ENCODE peak calls at places on chromosomes 5 and 9, in seven cellular contexts. P is heart left ventricle, G is upper lobe of right lung, C is IMR-90, O is HCT116, N is uterus, I is PC-3. F is an unnamed sample. For H3K4me1 and H3K36me3, the result is how much of the 10 kb centered on the place peaks cover.

GRCh38 chr5:149420509-149421371 is 41.6 kb upstream of the IL17B start:
- DNase-seq in O (no peak), C (peak), G (no peak), I (no peak), P (peak), N (peak), F (peak)

GRCh38 chr9:16221822-16222547 is 648.5 kb downstream of the BNC2 start:
- DNase-seq in N (no peak), C (no peak), G (no peak), P (no peak), O (no peak), I (no peak), F (no peak)

GRCh38 chr5:50744761-50745160 is 78.3 kb downstream of the PARP8 start:
- DNase-seq in G (no peak), I (no peak), N (no peak), C (peak), O (no peak), P (no peak), F (no peak)

GRCh38 chr5:6780802-6781391 is 67.7 kb downstream of the TENT4A start:
- DNase-seq in C (no peak), O (peak), P (no peak), N (no peak), G (no peak), I (peak), F (no peak)

GRCh38 chr5:78504726-78505431 is 143.7 kb downstream of the LHFPL2 start:
- DNase-seq in G (no peak), I (peak), P (peak), N (peak), O (peak), C (peak), F (peak)

GRCh38 chr5:125699860-125700259 is 723.3 kb upstream of the GRAMD2B start:
- DNase-seq in I (no peak), N (no peak), O (no peak), P (no peak), G (no peak), C (no peak), F (no peak)

GRCh38 chr5:164672931-164673694 is 1167.7 kb downstream of the MAT2B start:
- DNase-seq in G (no peak), P (no peak), I (peak), O (no peak), N (no peak), C (peak), F (no peak)

GRCh38 chr5:132813599-132814440 is 718 bp downstream of the SOWAHA start:
- DNase-seq in G (no peak), I (no peak), P (peak), O (no peak), C (no peak), N (no peak), F (peak)

GRCh38 chr5:72237415-72237814 is 82.6 kb downstream of the MRPS27 start:
- DNase-seq in O (no peak), C (no peak), P (no peak), G (no peak), N (no peak), I (no peak), F (no peak)

GRCh38 chr5:33409435-33410146 is 31.2 kb upstream of the TARS1 start:
- DNase-seq in N (peak), O (no peak), P (no peak), I (no peak), G (no peak), C (peak), F (peak)

GRCh38 chr5:57692582-57693487 is 210.2 kb upstream of the ACTBL2 start:
- DNase-seq in G (peak), N (peak), O (peak), P (peak), I (peak), C (peak), F (peak)

GRCh38 chr5:31415009-31415923 is 116.6 kb downstream of the DROSHA start:
- DNase-seq in P (no peak), I (no peak), N (no peak), C (no peak), G (no peak), O (no peak), F (no peak)

GRCh38 chr5:43769576-43770352 is 166.8 kb downstream of the NNT start:
- DNase-seq in G (no peak), P (no peak), N (peak), C (peak), I (no peak), O (no peak), F (peak)

GRCh38 chr5:136656811-136657210 is 291.5 kb upstream of the TRPC7 start:
- DNase-seq in C (peak), G (no peak), P (no peak), I (peak), N (no peak), O (no peak), F (no peak)

GRCh38 chr5:148248894-148249293 is 10.6 kb downstream of the MARCOL start:
- DNase-seq in P (no peak), O (no peak), I (peak), C (no peak), N (no peak), G (no peak), F (no peak)

GRCh38 chr9:76023715-76024195 is 133.3 kb downstream of the PCSK5 start:
- DNase-seq in I (no peak), G (no peak), P (no peak), O (peak), N (no peak), C (no peak), F (no peak)

GRCh38 chr5:8730194-8730593 is 815.7 kb downstream of the SEMA5A start:
- DNase-seq in N (no peak), C (peak), I (peak), P (no peak), O (no peak), G (no peak), F (no peak)

GRCh38 chr5:7673658-7674057 is 177.3 kb downstream of the CFAP90 start:
- DNase-seq in P (no peak), O (no peak), C (no peak), G (no peak), I (no peak), N (no peak), F (no peak)

GRCh38 chr9:94086468-94086867 is 2.2 kb downstream of the PTPDC1 start:
- DNase-seq in C (peak), N (no peak), I (peak), P (no peak), O (peak), G (no peak), F (no peak)

GRCh38 chr9:21836437-21837161 is 34.2 kb downstream of the MTAP start:
- DNase-seq in P (no peak), G (no peak), I (peak), O (peak), N (no peak), C (peak), F (no peak)

GRCh38 chr5:131496400-131496713 is 138.7 kb downstream of the RAPGEF6 start:
- DNase-seq in N (no peak), P (no peak), I (no peak), O (no peak), C (no peak), G (peak), F (no peak)

GRCh38 chr9:114285166-114285867 is 37.6 kb upstream of the ORM1 start:
- DNase-seq in P (peak), C (peak), N (peak), I (peak), G (peak), O (no peak), F (peak)

GRCh38 chr5:62082370-62082778 is 223.6 kb upstream of the KIF2A start:
- DNase-seq in G (no peak), P (no peak), N (no peak), O (peak), I (peak), C (peak), F (no peak)

GRCh38 chr5:157952374-157952685 is 93.4 kb upstream of the CLINT1 start:
- DNase-seq in N (no peak), C (no peak), G (no peak), O (no peak), P (no peak), I (no peak), F (no peak)

GRCh38 chr9:114225534-114226288 is 70.4 kb downstream of the COL27A1 start:
- DNase-seq in N (no peak), O (no peak), G (no peak), C (peak), I (peak), P (no peak), F (no peak)

GRCh38 chr5:149188383-149188782 is 47.1 kb downstream of the ABLIM3 start:
- DNase-seq in O (no peak), G (no peak), I (no peak), C (no peak), N (no peak), P (no peak), F (no peak)

GRCh38 chr5:1180096-1180495 is 21.3 kb upstream of the SLC6A19 start:
- DNase-seq in C (no peak), P (no peak), I (no peak), G (no peak), N (no peak), O (no peak), F (no peak)

GRCh38 chr9:27717991-27718390 is 144.7 kb upstream of the C9orf72 start:
- DNase-seq in O (no peak), P (no peak), G (no peak), C (no peak), I (no peak), N (no peak), F (no peak)

GRCh38 chr5:83430130-83431010 is 41.2 kb upstream of the VCAN start:
- DNase-seq in P (peak), G (no peak), O (peak), C (peak), N (peak), I (peak), F (peak)

GRCh38 chr9:75238311-75238976 is 150.1 kb downstream of the OSTF1 start:
- DNase-seq in O (peak), N (no peak), C (peak), P (no peak), I (peak), G (no peak), F (no peak)

GRCh38 chr5:95446009-95446408 is 54.8 kb downstream of the FAM81B start:
- DNase-seq in N (no peak), C (peak), G (no peak), P (no peak), I (peak), O (peak), F (no peak)

GRCh38 chr9:8845376-8845775 is 1045.8 kb upstream of the DMAC1 start:
- DNase-seq in O (no peak), C (no peak), N (no peak), I (no peak), G (no peak), P (peak), F (no peak)

GRCh38 chr5:92552206-92553160 is 1028.5 kb downstream of the NR2F1-AS1 start:
- DNase-seq in O (peak), N (no peak), P (no peak), G (no peak), C (peak), I (peak), F (no peak)

GRCh38 chr5:37889612-37890317 is 49.9 kb upstream of the GDNF start:
- DNase-seq in I (peak), O (peak), P (no peak), G (no peak), N (no peak), C (peak), F (no peak)

GRCh38 chr5:172350212-172351181 is 66.9 kb upstream of the UBTD2 start:
- DNase-seq in I (no peak), O (no peak), N (no peak), C (no peak), P (no peak), G (no peak), F (no peak)

GRCh38 chr5:104472811-104473210 is 910.2 kb upstream of the NUDT12 start:
- DNase-seq in I (no peak), O (no peak), P (no peak), G (no peak), N (no peak), C (no peak), F (no peak)

GRCh38 chr5:100644206-100644605 is 109.0 kb downstream of the FAM174A start:
- DNase-seq in P (no peak), O (no peak), I (peak), N (no peak), C (no peak), G (no peak), F (no peak)

GRCh38 chr5:111603446-111603827 is 91.1 kb upstream of the STARD4 start:
- DNase-seq in P (no peak), O (no peak), N (no peak), C (peak), I (no peak), G (no peak), F (no peak)

GRCh38 chr5:28862860-28863196 is 1824.4 kb upstream of the CDH9 start:
- DNase-seq in P (no peak), O (no peak), N (no peak), G (no peak), I (peak), C (no peak), F (no peak)

DNA sequence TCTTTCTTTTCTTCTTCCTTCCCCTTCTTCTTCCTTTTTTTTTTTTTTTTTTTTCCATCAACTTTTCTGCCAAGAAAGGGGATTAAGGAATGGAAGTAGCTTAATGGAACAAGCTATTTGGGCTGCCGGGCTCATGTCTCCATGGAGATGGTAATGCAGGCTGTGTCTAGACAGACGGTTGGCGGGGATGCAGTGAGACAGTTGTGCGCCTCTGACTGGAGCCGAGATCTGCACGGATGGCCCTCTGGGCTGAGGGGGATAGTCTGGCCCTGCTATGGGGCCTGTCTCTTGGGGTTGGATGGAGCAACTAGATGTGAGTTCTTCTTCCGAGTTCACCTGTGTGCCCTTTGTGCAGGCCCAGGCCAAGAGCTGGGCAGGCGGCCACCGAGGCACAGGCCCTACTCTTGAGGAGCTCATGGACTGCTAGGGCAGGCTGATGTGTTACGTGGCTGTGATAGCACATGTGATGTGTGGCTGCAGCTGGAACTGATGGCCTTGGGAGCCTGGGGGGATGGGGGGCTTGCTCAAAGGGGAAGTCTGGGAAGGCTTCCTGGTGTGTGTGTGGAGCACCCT is 45.6 kb downstream of the NSG2 start:
- DNase-seq in P (no peak), C (no peak), I (no peak), N (no peak), G (no peak), O (no peak), F (no peak)
- H3K4me1 ChIP-seq in P (under half), C (under half), I (under half), N (under half), G (under half), O (under half), F (under half)

GRCh38 chr5:138178516-138179276 is at the start of the genes BRD8 and KIF20A:
- DNase-seq in N (peak), P (peak), G (peak), I (peak), C (peak), O (peak), F (peak)

GRCh38 chr5:138179277-138179857 is 455 bp downstream of the KIF20A start:
- DNase-seq in N (no peak), O (no peak), P (no peak), I (no peak), G (no peak), C (no peak), F (no peak)

GRCh38 chr5:138180841-138181240 is 1.9 kb downstream of the KIF20A start:
- DNase-seq in O (no peak), I (no peak), G (no peak), P (no peak), N (no peak), C (no peak), F (no peak)

GRCh38 chr5:138177936-138178515 is 404 bp downstream of the BRD8 start:
- DNase-seq in I (peak), P (peak), C (peak), G (no peak), N (no peak), O (no peak), F (no peak)

DNA sequence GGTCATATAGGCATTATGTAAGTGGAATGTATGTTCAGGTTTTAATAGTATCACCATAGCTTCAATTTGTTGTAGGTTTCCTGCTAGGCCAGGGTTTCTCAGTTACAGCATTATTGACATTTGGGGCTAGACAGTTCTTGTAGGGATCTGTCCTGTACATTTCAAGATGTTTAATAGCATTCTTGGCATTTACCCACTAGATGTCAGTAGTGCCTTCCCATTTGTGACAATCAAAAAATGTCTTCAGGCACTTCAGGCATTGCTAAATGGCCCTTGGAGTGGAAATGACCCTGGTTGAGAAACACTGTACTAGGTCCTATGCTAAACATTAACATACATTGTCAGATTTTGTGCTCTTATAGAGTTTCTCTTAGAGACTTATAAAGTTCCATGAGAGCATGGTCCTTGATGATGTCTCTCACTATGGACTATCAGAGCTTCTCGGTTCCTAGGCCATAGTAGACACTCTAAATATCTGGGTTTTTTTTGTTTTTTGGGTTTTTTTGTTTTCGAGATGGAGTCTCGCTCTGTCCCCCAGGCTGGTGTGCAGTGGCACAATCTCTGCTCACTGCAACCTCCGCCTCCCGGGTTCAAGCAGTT is 1.4 kb downstream of the KIF20A start:
- DNase-seq in I (peak), G (no peak), O (peak), P (no peak), N (no peak), C (peak), F (no peak)
- TF ChIP-seq CTCF in I (peak), G (peak), O (peak), P (no peak), N (no peak), C (peak), F (no peak)

GRCh38 chr5:159220206-159220605 is 10.9 kb upstream of the RNF145 start:
- DNase-seq in O (no peak), N (no peak), P (no peak), C (peak), G (no peak), I (peak), F (no peak)
- H3K36me3 ChIP-seq in O (under half), N (under half), P (under half), C (under half), G (under half), I (under half), F (under half)

GRCh38 chr5:73642296-73642695 is 16.3 kb downstream of the ARHGEF28 start:
- DNase-seq in G (no peak), N (no peak), P (no peak), C (no peak), I (no peak), O (no peak), F (no peak)

GRCh38 chr5:73638344-73639095 is 12.5 kb downstream of the ARHGEF28 start:
- DNase-seq in G (no peak), P (no peak), I (peak), N (no peak), C (peak), O (no peak), F (no peak)

GRCh38 chr5:73637565-73637964 is 11.6 kb downstream of the ARHGEF28 start:
- DNase-seq in I (no peak), O (no peak), N (no peak), C (no peak), P (no peak), G (no peak), F (no peak)

GRCh38 chr5:73641811-73642210 is 15.8 kb downstream of the ARHGEF28 start:
- DNase-seq in O (no peak), N (no peak), C (no peak), P (no peak), G (no peak), I (no peak), F (no peak)

DNA sequence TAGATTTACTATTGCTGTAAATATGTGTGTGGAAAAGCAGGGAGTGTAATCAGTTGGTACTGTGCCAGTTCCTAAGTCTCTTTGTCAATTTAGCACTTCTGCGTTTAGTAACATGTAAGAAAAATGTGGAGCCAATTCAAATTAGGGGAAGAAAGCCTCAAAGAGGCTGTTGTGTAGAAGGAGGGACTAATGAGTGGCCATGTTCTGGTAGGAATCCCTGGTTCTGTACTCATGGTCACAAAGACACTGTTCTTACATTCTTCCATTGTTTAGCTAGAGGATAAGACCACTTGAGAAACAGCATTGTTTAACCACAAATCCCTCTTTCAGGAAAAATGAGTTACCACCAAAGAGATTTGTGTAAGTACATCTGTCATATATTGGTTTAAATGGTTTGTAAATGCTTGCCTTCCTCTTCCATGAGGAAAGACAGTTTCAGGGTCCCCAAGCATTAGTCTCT is 14.9 kb downstream of the ARHGEF28 start:
- DNase-seq in I (no peak), P (no peak), G (no peak), C (peak), N (no peak), O (no peak), F (no peak)
- H3K4me1 ChIP-seq in I (under half), P (under half), G (under half), C (under half), N (under half), O (under half), F (under half)

DNA sequence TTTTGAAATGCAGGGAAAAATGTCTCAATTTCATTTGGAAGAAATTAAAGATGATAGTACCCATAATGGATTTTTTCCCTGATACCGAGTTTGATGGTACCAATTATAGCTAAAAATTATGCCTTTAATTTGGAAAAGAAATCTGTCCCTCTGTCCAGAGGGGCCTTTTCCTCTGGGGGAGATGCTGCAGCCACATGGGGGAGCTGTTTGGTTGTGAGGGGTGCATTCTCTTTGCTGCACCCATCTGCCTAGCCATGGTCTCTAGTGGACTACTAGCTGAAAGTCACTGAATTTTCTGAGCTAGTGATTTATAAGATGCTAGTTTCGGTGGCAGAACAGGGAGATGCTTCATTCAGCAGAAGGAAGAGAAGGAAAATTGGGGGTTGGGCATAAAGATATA is 9.6 kb downstream of the SEC61B start:
- DNase-seq in P (no peak), C (peak), G (no peak), I (peak), N (no peak), O (no peak), F (no peak)
- TF ChIP-seq CTCF in P (peak), C (peak), G (peak), I (peak), N (no peak), O (peak), F (no peak)

DNA sequence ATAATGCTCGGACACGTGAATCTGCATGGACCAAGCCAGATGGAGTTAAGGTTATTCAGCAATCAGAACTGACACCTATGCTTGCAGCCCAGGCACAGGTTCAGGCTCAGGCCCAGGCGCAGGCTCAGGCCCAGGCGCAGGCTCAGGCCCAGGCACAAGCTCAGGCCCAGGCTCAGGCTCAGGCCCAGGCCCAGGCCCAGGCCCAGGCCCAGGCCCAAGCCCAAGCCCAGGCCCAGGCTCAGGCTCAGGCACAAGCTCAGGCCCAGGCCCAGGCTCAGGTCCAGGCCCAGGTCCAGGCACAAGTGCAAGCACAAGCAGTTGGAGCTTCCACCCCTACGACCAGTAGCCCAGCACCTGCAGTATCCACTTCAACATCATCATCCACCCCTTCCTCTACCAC is 11.8 kb downstream of the TCERG1 start:
- DNase-seq in P (no peak), C (no peak), N (no peak), I (no peak), O (no peak), G (no peak), F (no peak)
- H3K36me3 ChIP-seq in P (half or more), C (under half), N (under half), I (half or more), O (half or more), G (half or more), F (half or more)